ENCODE peak calls at places on chromosome 9, in eight cellular contexts. C is transverse colon, I is upper lobe of right lung, Z is uterus, G is foreskin keratinocyte, A is neural progenitor cell, E is iPS DF 6.9, Y is breast epithelium. T is an unnamed sample.

GRCh38 chr9:105055922-105056321 is 128.0 kb upstream of the ABCA1 start:
- DNase-seq in C (no peak), I (no peak), Z (no peak), G (no peak), A (no peak), E (no peak), Y (no peak), T (no peak)

GRCh38 chr9:95462419-95463121 is 54.2 kb downstream of the PTCH1 start:
- DNase-seq in C (peak), I (no peak), Z (peak), G (peak), A (peak), E (no peak), Y (no peak), T (peak)

GRCh38 chr9:114681594-114682332 is at the start of gene TEX48:
- DNase-seq in C (peak), I (no peak), Z (peak), G (peak), A (peak), E (peak), Y (no peak), T (no peak)

GRCh38 chr9:21450733-21451394 is 10.6 kb downstream of the IFNA1 start:
- DNase-seq in C (no peak), I (no peak), Z (no peak), G (no peak), A (no peak), E (no peak), Y (no peak), T (no peak)

GRCh38 chr9:93580654-93581380 is 4.4 kb downstream of the PHF2 start:
- DNase-seq in C (no peak), I (no peak), Z (no peak), G (no peak), A (no peak), E (no peak), Y (no peak), T (no peak)

GRCh38 chr9:99513441-99514112 is 291.5 kb downstream of the SEC61B start:
- DNase-seq in C (no peak), I (no peak), Z (no peak), G (no peak), A (no peak), E (no peak), Y (no peak), T (no peak)

GRCh38 chr9:79902937-79903600 is 331.3 kb downstream of the TLE4 start:
- DNase-seq in C (no peak), I (no peak), Z (no peak), G (no peak), A (no peak), E (no peak), Y (no peak), T (no peak)

GRCh38 chr9:132411091-132411508 is 1.1 kb downstream of the CFAP77 start:
- DNase-seq in C (peak), I (peak), Z (peak), G (peak), A (peak), E (peak), Y (no peak), T (no peak)

GRCh38 chr9:30039712-30040111 is 2344.7 kb upstream of the ACO1 start:
- DNase-seq in C (no peak), I (no peak), Z (no peak), G (no peak), A (no peak), E (no peak), Y (no peak), T (no peak)

GRCh38 chr9:37311938-37312730 is 110.4 kb upstream of the GRHPR start:
- DNase-seq in C (no peak), I (no peak), Z (no peak), G (peak), A (no peak), E (no peak), Y (no peak), T (no peak)

GRCh38 chr9:98228392-98229089 is 26.9 kb downstream of the TBC1D2 start:
- DNase-seq in C (no peak), I (no peak), Z (no peak), G (no peak), A (no peak), E (no peak), Y (no peak), T (no peak)

GRCh38 chr9:77021928-77022782 is 2.7 kb downstream of the FOXB2 start:
- DNase-seq in C (no peak), I (no peak), Z (no peak), G (no peak), A (peak), E (no peak), Y (no peak), T (no peak)

GRCh38 chr9:123561055-123561454 is 205.1 kb downstream of the CRB2 start:
- DNase-seq in C (no peak), I (no peak), Z (no peak), G (no peak), A (no peak), E (peak), Y (no peak), T (no peak)

GRCh38 chr9:27933210-27934062 is 360.2 kb upstream of the C9orf72 start:
- DNase-seq in C (no peak), I (no peak), Z (no peak), G (no peak), A (peak), E (no peak), Y (no peak), T (no peak)

GRCh38 chr9:81578606-81579005 is 110.7 kb downstream of the TLE1 start:
- DNase-seq in C (no peak), I (no peak), Z (no peak), G (no peak), A (no peak), E (no peak), Y (no peak), T (no peak)

GRCh38 chr9:92807757-92808725 is 43.4 kb upstream of the BICD2 start:
- DNase-seq in C (peak), I (no peak), Z (no peak), G (no peak), A (peak), E (no peak), Y (no peak), T (no peak)

GRCh38 chr9:21904371-21904770 is 89.8 kb downstream of the CDKN2A start:
- DNase-seq in C (no peak), I (no peak), Z (no peak), G (no peak), A (no peak), E (no peak), Y (no peak), T (no peak)

GRCh38 chr9:84271887-84272556 is 68.5 kb downstream of the SLC28A3 start:
- DNase-seq in C (no peak), I (no peak), Z (no peak), G (no peak), A (peak), E (no peak), Y (no peak), T (no peak)

GRCh38 chr9:108743901-108744371 is 111.8 kb downstream of the ACTL7B start:
- DNase-seq in C (no peak), I (no peak), Z (no peak), G (peak), A (peak), E (no peak), Y (no peak), T (no peak)

GRCh38 chr9:27073841-27074728 is 34.9 kb upstream of the TEK start:
- DNase-seq in C (no peak), I (no peak), Z (no peak), G (no peak), A (no peak), E (no peak), Y (no peak), T (no peak)

GRCh38 chr9:64773491-64773931 is 511.5 kb downstream of the FOXD4L5 start:
- DNase-seq in C (peak), I (peak), Z (no peak), G (no peak), A (no peak), E (no peak), Y (no peak), T (no peak)

GRCh38 chr9:109793921-109794320 is 13.9 kb downstream of the PALM2AKAP2 start:
- DNase-seq in C (no peak), I (no peak), Z (no peak), G (no peak), A (no peak), E (no peak), Y (no peak), T (no peak)
- H3K27ac ChIP-seq in C (no peak), I (peak), Z (peak), G (no peak), A (peak), E (no peak), Y (peak), T (no peak)

GRCh38 chr9:131178895-131179294 is 53.5 kb downstream of the NUP214 start:
- DNase-seq in C (no peak), I (no peak), Z (no peak), G (no peak), A (no peak), E (no peak), Y (no peak), T (no peak)
- H3K27ac ChIP-seq in C (peak), I (no peak), Z (no peak), G (no peak), A (no peak), E (no peak), Y (no peak), T (no peak)

GRCh38 chr9:126327016-126327749 is 554 bp downstream of the MVB12B start:
- DNase-seq in C (no peak), I (peak), Z (peak), G (no peak), A (peak), E (no peak), Y (no peak), T (peak)

GRCh38 chr9:126327750-126328120 is 1.1 kb downstream of the MVB12B start:
- DNase-seq in C (no peak), I (no peak), Z (no peak), G (no peak), A (peak), E (no peak), Y (no peak), T (no peak)

GRCh38 chr9:126325779-126326178 is 850 bp upstream of the MVB12B start:
- DNase-seq in C (no peak), I (no peak), Z (no peak), G (no peak), A (no peak), E (no peak), Y (no peak), T (no peak)

GRCh38 chr9:126328415-126328814 is 1.8 kb downstream of the MVB12B start:
- DNase-seq in C (no peak), I (no peak), Z (no peak), G (no peak), A (no peak), E (no peak), Y (no peak), T (no peak)

DNA sequence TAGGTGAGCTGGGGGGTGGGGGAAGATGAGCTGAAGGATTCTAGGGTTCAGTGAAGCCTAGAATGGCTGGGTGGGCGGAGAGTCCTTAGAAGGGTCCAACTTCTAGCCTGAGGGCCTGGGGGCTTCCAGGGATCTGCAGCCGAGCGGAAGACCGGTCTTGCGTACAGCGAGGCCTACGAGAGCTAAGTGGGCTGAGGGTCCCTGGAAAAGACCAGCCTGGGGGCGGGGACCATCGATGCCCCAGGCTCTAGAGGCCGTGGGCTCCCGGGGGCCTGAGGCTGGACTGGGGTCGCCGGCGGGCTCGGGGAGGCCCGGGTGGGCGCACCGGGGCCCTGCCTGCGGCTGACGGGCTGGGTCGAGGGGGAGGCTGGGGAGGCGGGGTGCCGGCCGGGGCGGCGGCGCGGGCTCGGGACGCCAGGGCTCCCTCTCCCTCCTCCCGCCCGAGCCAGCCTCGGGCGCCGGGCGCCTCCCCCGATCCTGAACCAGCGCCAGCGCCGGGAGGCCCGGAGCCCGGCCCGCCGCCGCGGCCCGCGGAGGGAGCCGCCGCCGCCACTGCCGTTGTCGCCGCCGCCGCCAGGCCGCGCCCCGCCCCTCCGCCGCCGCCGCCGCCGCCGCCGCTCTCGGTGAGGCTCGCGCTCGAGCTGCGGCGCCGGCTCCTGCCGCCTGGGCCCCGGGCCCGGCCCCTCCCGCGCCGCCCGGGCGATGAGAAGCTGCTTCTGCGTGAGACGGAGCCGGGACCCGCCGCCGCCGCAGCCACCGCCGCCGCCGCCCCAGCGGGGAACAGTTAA is at the start of gene MVB12B:
- DNase-seq in C (peak), I (peak), Z (peak), G (no peak), A (peak), E (no peak), Y (no peak), T (no peak)
- H3K27ac ChIP-seq in C (peak), I (peak), Z (peak), G (no peak), A (peak), E (no peak), Y (peak), T (peak)

GRCh38 chr9:128404579-128404978 is 16.1 kb upstream of the CERCAM start:
- DNase-seq in C (no peak), I (no peak), Z (no peak), G (no peak), A (no peak), E (no peak), Y (no peak), T (no peak)
- H3K27ac ChIP-seq in C (no peak), I (no peak), Z (no peak), G (no peak), A (no peak), E (no peak), Y (no peak), T (peak)

DNA sequence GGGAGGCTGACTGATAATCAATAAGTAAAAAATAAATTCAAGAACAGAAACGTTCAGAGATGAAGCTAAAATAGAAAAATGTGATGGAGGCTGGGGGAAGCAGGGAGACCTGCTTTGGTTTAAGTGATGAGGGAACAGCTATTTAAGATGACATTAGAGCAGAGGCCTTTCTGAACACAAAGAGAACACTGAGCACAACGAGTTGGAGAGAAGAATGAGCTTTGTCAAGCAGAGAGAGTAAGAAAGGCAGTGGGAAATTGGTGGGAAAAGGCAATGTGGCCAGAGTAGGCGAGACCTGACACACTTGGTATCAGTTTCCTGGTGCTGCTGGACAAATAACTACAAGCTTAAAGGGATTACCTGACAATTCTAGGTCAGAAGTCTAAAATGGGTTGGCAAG is 20.0 kb downstream of the AUH start:
- DNase-seq in C (no peak), I (no peak), Z (no peak), G (no peak), A (no peak), E (no peak), Y (no peak), T (no peak)
- H3K27ac ChIP-seq in C (no peak), I (no peak), Z (no peak), G (no peak), A (no peak), E (no peak), Y (peak), T (no peak)

GRCh38 chr9:14221119-14221518 is 92.8 kb downstream of the NFIB start:
- DNase-seq in C (no peak), I (no peak), Z (no peak), G (no peak), A (no peak), E (no peak), Y (no peak), T (no peak)
- H3K27ac ChIP-seq in C (no peak), I (no peak), Z (no peak), G (no peak), A (no peak), E (no peak), Y (peak), T (no peak)